ENCODE peak calls at places on chromosomes 5 and 9, in nine cellular contexts. Q, F, D, X, U, J, A, B and C are unnamed samples. For H3K4me1, the result is how much of the 10 kb centered on the place peaks cover.

GRCh38 chr5:179819296-179820126 is 1.2 kb upstream of the SQSTM1 start:
- DNase-seq in Q (peak), F (peak), D (peak), X (peak), U (peak), J (no peak), A (peak), B (peak), C (peak)

GRCh38 chr5:67648201-67648671 is 451.6 kb upstream of the CD180 start:
- DNase-seq in Q (no peak), F (no peak), D (no peak), X (no peak), U (no peak), J (no peak), A (peak), B (peak), C (peak)

GRCh38 chr5:103993028-103993427 is 430.4 kb upstream of the NUDT12 start:
- DNase-seq in Q (no peak), F (no peak), D (no peak), X (no peak), U (no peak), J (no peak), A (no peak), B (no peak), C (no peak)

GRCh38 chr9:4339783-4340335 is 40.0 kb upstream of the GLIS3 start:
- DNase-seq in Q (no peak), F (no peak), D (no peak), X (peak), U (no peak), J (no peak), A (no peak), B (no peak), C (no peak)

GRCh38 chr9:6305954-6306563 is 22.1 kb upstream of the TPD52L3 start:
- DNase-seq in Q (no peak), F (no peak), D (peak), X (peak), U (no peak), J (peak), A (no peak), B (no peak), C (no peak)

GRCh38 chr5:159515197-159515596 is 184.9 kb upstream of the IL12B start:
- DNase-seq in Q (no peak), F (no peak), D (no peak), X (no peak), U (no peak), J (no peak), A (no peak), B (no peak), C (no peak)

GRCh38 chr9:70514273-70514672 is 99.8 kb upstream of the KLF9 start:
- DNase-seq in Q (no peak), F (no peak), D (no peak), X (no peak), U (no peak), J (no peak), A (no peak), B (no peak), C (no peak)

GRCh38 chr5:55597014-55597981 is 62.5 kb upstream of the PLPP1 start:
- DNase-seq in Q (no peak), F (no peak), D (peak), X (peak), U (no peak), J (no peak), A (no peak), B (no peak), C (no peak)

GRCh38 chr5:61162832-61163567 is 732 bp upstream of the SMIM15 start:
- DNase-seq in Q (no peak), F (no peak), D (peak), X (peak), U (no peak), J (no peak), A (no peak), B (no peak), C (peak)

GRCh38 chr5:34499001-34499734 is 157.0 kb upstream of the RAI14 start:
- DNase-seq in Q (no peak), F (no peak), D (peak), X (peak), U (no peak), J (no peak), A (no peak), B (no peak), C (no peak)

DNA sequence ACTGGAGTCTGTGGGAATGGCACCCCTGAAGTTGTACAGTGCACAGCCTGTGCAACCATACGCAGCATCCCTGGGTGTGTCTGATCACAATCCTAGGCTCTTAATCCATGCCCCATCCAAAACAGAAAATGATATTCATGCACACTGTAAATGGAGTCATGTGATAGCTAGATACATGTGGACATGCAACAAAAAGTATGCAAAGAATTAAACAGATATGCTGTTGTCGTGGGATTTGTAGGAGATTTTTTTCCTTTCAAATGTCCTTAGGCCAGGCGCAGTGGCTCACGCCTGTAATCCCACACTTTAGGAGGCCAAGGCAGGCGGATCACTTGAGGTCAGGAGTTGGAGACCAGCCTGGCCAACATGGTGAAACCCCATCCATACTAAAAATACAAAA is 36.1 kb downstream of the PRRX2 start:
- DNase-seq in Q (no peak), F (no peak), D (no peak), X (no peak), U (no peak), J (no peak), A (no peak), B (no peak), C (no peak)
- H3K4me1 ChIP-seq in Q (under half), F (under half), D (under half), X (under half), U (under half), J (under half), A (under half), B (under half), C (under half)

DNA sequence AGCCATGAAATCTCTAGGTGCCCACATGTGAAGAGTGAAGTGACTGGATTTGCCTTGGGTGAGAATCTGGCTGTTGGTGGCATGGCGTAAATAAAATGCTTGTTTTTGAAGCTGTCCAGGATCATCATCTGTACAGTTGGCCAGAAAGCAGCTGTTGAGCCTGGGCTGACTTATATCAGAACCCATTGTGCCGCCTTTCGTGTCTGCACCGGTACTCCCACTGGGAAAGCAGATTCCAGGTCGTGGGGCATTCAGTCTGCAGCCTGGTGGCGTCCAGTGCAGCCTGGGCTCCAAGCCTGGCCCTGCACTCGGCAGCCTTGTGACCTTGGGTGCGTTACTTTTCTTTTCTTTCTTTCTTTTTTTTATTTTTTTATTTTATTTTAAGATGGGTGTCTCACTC is 27.8 kb downstream of the PRRC2B start:
- DNase-seq in Q (no peak), F (no peak), D (no peak), X (no peak), U (no peak), J (no peak), A (no peak), B (no peak), C (no peak)
- H3K4me1 ChIP-seq in Q (under half), F (half or more), D (under half), X (half or more), U (half or more), J (half or more), A (half or more), B (under half), C (under half)

GRCh38 chr9:99809586-99810357 is 11.9 kb upstream of the NR4A3 start:
- DNase-seq in Q (no peak), F (no peak), D (peak), X (no peak), U (no peak), J (no peak), A (no peak), B (no peak), C (no peak)

GRCh38 chr9:99813739-99814138 is 7.9 kb upstream of the NR4A3 start:
- DNase-seq in Q (no peak), F (no peak), D (no peak), X (no peak), U (no peak), J (no peak), A (no peak), B (no peak), C (no peak)

GRCh38 chr9:99811172-99811571 is 10.5 kb upstream of the NR4A3 start:
- DNase-seq in Q (no peak), F (no peak), D (no peak), X (no peak), U (no peak), J (no peak), A (no peak), B (no peak), C (no peak)

GRCh38 chr9:99814359-99814758 is 7.3 kb upstream of the NR4A3 start:
- DNase-seq in Q (no peak), F (no peak), D (no peak), X (no peak), U (no peak), J (no peak), A (no peak), B (no peak), C (no peak)

GRCh38 chr9:99811598-99812383 is 9.9 kb upstream of the NR4A3 start:
- DNase-seq in Q (no peak), F (no peak), D (no peak), X (no peak), U (no peak), J (no peak), A (no peak), B (no peak), C (no peak)
- H3K4me1 ChIP-seq in Q (under half), F (under half), D (under half), X (under half), U (under half), J (under half), A (under half), B (under half), C (under half)

DNA sequence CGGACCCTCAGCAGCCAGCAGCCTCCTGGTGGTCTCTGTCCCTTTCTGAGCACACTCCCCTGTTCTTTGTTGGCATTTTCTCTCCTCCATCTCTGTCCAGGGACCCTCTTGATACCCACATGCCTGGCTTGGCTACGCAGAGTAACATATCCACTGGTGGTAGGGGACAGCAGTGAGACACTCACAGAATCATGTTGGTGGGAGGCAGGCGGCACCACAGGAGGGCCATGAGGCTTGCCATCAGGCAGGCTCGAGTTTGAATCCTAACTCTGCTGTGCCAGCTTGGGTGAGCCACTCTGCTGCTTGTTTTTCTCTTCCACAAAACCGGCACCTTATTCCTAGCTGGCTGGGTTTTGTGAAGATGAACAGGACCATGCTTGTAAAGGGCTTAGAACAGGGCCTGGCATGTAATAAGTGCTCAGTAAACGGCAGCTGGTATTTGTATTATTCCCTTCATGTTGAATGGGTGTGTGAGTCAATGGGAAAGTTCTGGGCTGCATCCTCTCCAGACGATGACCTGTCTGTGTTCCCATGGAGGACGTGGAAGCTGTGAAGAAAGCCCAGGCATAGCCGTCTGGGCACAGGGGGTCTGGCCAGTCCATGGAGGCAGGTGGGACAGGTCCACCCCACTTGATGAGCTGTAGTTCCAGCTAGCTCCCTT is 2.3 kb downstream of the COL27A1 start:
- DNase-seq in Q (no peak), F (no peak), D (peak), X (no peak), U (no peak), J (no peak), A (no peak), B (no peak), C (no peak)
- H3K4me1 ChIP-seq in Q (under half), F (under half), D (under half), X (under half), U (under half), J (under half), A (under half), B (under half), C (under half)

GRCh38 chr5:177478711-177479646 is 5.5 kb upstream of the DBN1 start:
- DNase-seq in Q (no peak), F (no peak), D (no peak), X (no peak), U (peak), J (no peak), A (peak), B (peak), C (no peak)

GRCh38 chr5:177475563-177476427 is 2.4 kb upstream of the DBN1 start:
- DNase-seq in Q (no peak), F (no peak), D (no peak), X (no peak), U (no peak), J (no peak), A (no peak), B (no peak), C (no peak)

GRCh38 chr5:177477701-177478477 is 4.5 kb upstream of the DBN1 start:
- DNase-seq in Q (no peak), F (no peak), D (no peak), X (no peak), U (no peak), J (no peak), A (no peak), B (no peak), C (no peak)

GRCh38 chr5:177474845-177475562 is 1.6 kb upstream of the DBN1 start:
- DNase-seq in Q (no peak), F (no peak), D (no peak), X (no peak), U (no peak), J (no peak), A (no peak), B (no peak), C (no peak)

DNA sequence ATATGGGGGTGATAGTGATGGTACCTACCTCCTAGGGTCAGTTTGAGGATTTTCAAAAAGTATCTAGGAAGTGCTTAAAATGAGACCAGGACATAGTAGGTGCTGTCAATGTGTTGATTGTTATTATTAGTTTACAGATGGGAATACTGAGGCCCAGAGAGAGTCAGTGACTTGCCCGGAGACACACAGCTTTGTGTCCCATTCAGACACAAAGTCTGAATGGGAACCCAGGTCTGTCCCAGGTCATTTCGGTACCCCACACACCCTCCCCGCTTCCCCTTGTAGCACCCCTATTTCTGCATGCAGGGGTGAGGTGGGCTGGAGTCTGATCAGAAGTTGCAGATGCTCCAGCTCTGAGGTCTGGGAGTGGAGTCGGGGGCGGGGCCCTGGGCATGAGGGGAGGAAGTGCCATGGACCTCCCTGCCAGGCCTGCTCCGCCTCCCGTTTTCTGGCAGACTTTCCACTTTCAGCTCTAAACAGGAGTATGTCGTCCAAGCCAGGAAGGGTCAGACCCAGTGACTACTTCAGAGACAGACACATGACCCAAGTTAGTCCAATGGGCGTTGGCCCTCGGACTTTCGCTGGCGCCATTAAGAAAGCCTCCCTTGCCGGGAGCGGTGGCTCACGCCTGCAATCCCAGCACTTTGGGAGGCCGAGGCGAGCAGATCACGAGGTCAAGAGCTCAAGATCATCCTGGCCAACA is 3.2 kb upstream of the DBN1 start:
- DNase-seq in Q (no peak), F (no peak), D (no peak), X (no peak), U (no peak), J (no peak), A (peak), B (peak), C (no peak)
- H3K4me1 ChIP-seq in Q (under half), F (under half), D (under half), X (under half), U (under half), J (under half), A (under half), B (under half), C (under half)

GRCh38 chr9:120876842-120877240 is at the start of gene PHF19:
- DNase-seq in Q (no peak), F (no peak), D (no peak), X (peak), U (no peak), J (no peak), A (peak), B (peak), C (no peak)
- H3K4me1 ChIP-seq in Q (half or more), F (half or more), D (under half), X (under half), U (half or more), J (under half), A (under half), B (under half), C (under half)

GRCh38 chr5:154262376-154262775 is 71.8 kb downstream of the GALNT10 start:
- DNase-seq in Q (no peak), F (no peak), D (no peak), X (no peak), U (no peak), J (peak), A (no peak), B (no peak), C (no peak)

GRCh38 chr5:154264549-154265196 is 74.1 kb downstream of the GALNT10 start:
- DNase-seq in Q (no peak), F (no peak), D (no peak), X (no peak), U (no peak), J (no peak), A (no peak), B (no peak), C (no peak)

GRCh38 chr5:154258531-154259217 is 68.1 kb downstream of the GALNT10 start:
- DNase-seq in Q (no peak), F (no peak), D (no peak), X (no peak), U (no peak), J (no peak), A (no peak), B (no peak), C (no peak)

GRCh38 chr5:154260860-154261235 is 70.3 kb downstream of the GALNT10 start:
- DNase-seq in Q (no peak), F (no peak), D (no peak), X (no peak), U (no peak), J (no peak), A (no peak), B (no peak), C (no peak)

DNA sequence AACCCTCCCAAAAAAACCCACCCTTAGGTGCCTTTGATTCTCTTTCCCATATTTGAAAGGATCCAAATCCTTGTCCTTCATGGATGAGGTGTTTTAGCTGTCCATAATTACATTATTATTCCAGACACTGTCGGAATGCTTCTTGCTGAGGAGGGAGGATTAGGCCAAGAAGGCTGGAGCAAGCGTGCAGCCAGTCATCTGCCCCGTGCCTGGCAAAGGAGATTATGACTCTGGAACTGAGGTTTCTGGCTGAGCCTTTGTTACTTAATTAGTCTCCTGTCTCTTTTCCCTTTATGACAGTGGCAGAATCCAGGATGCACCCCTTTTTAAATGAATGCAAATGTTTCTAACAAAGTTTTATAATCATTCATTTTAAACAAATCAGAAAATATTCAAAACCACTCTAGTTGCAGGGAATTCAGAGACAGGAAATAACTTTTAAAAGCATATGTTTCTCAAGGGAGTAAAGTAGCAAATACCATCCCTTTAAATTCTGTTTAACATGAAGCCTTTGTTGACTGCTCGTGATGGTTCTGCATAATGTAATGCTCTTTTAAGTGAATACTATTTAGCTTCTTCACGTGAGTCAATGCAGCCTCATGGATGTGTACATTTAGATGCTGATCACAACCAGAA is 69.8 kb downstream of the GALNT10 start:
- DNase-seq in Q (no peak), F (no peak), D (no peak), X (no peak), U (no peak), J (peak), A (no peak), B (no peak), C (no peak)
- H3K4me1 ChIP-seq in Q (under half), F (under half), D (under half), X (half or more), U (under half), J (under half), A (under half), B (under half), C (under half)

GRCh38 chr9:18910435-18910834 is 122.6 kb downstream of the SAXO1 start:
- DNase-seq in Q (no peak), F (no peak), D (no peak), X (no peak), U (no peak), J (no peak), A (no peak), B (no peak), C (no peak)

GRCh38 chr9:18910858-18911257 is 122.2 kb downstream of the SAXO1 start:
- DNase-seq in Q (no peak), F (no peak), D (no peak), X (no peak), U (no peak), J (no peak), A (no peak), B (no peak), C (no peak)

GRCh38 chr9:18907927-18908625 is 124.9 kb downstream of the SAXO1 start:
- DNase-seq in Q (no peak), F (no peak), D (no peak), X (no peak), U (no peak), J (no peak), A (no peak), B (no peak), C (no peak)

GRCh38 chr9:18909140-18910018 is 123.6 kb downstream of the SAXO1 start:
- DNase-seq in Q (no peak), F (no peak), D (no peak), X (no peak), U (no peak), J (no peak), A (no peak), B (no peak), C (no peak)

DNA sequence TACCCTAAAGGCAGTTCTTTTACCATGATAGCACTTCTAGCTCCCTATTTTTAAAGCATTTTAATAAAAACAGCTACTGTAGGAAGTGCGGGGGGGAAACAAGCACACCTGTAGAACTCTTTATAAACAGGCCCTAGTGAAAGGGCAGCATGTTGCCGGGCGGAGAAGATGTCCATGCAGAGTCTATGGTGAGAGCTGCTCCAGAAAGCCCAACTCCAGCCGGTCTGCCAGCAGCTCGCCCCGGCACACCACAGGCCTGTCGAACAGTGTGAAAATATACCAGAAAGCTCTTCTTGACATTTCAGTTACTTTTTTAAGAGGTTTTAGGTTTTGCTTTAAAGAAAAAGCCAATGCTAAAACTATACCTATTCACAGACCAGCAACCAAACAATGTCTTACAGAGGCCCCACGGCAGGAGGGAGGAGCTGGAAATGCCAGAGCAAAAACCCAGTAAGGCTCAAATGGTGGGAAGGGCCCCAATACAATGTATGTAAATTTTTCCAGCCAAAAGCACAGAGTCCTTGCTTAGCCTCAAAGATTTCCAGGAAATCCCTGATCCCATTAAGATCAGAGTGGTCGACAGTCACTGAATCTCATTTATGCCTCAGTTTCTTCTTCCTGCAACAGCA is 121.2 kb downstream of the SAXO1 start:
- DNase-seq in Q (no peak), F (no peak), D (no peak), X (no peak), U (no peak), J (no peak), A (no peak), B (no peak), C (no peak)
- H3K4me1 ChIP-seq in Q (under half), F (under half), D (under half), X (under half), U (under half), J (under half), A (under half), B (under half), C (under half)